ENCODE peak calls at places on chromosome 2, in eight cellular contexts. One of them, this sample, is unnamed.

GRCh38 chr2:1816414-1816911 is 72.1 kb upstream of the PXDN start:
- DNase-seq in mucosa of descending colon: no peak
- DNase-seq in Peyer's patch: no peak
- DNase-seq in gastrocnemius medialis: no peak
- DNase-seq in neural progenitor cell: no peak
- DNase-seq in prostate gland: peak; percentile 57
- DNase-seq in heart right ventricle: no peak
- DNase-seq in endodermal cell: no peak
- DNase-seq in this sample: no peak

GRCh38 chr2:181393472-181393871 is 63.7 kb upstream of the ITGA4 start:
- DNase-seq in Peyer's patch: no peak
- DNase-seq in gastrocnemius medialis: no peak
- DNase-seq in neural progenitor cell: no peak
- DNase-seq in heart right ventricle: no peak
- DNase-seq in prostate gland: no peak
- DNase-seq in mucosa of descending colon: no peak
- DNase-seq in endodermal cell: no peak
- DNase-seq in this sample: no peak

GRCh38 chr2:73821227-73821626 is 7.5 kb upstream of the STAMBP start:
- DNase-seq in heart right ventricle: no peak
- DNase-seq in neural progenitor cell: no peak
- DNase-seq in mucosa of descending colon: no peak
- DNase-seq in gastrocnemius medialis: no peak
- DNase-seq in Peyer's patch: no peak
- DNase-seq in endodermal cell: no peak
- DNase-seq in prostate gland: no peak
- DNase-seq in this sample: no peak

GRCh38 chr2:230932556-230933511 is 7.8 kb upstream of the GPR55 start:
- DNase-seq in prostate gland: no peak
- DNase-seq in endodermal cell: peak; percentile 71
- DNase-seq in mucosa of descending colon: no peak
- DNase-seq in neural progenitor cell: no peak
- DNase-seq in Peyer's patch: no peak
- DNase-seq in gastrocnemius medialis: peak; percentile 32
- DNase-seq in heart right ventricle: peak; percentile 53
- DNase-seq in this sample: no peak

GRCh38 chr2:64839844-64840243 is 149.4 kb upstream of the SLC1A4 start:
- DNase-seq in mucosa of descending colon: no peak
- DNase-seq in gastrocnemius medialis: no peak
- DNase-seq in Peyer's patch: peak; percentile 71
- DNase-seq in prostate gland: no peak
- DNase-seq in neural progenitor cell: no peak
- DNase-seq in heart right ventricle: no peak
- DNase-seq in endodermal cell: no peak
- DNase-seq in this sample: no peak

GRCh38 chr2:80340022-80340421 is 35.5 kb upstream of the LRRTM1 start:
- DNase-seq in Peyer's patch: no peak
- DNase-seq in endodermal cell: no peak
- DNase-seq in gastrocnemius medialis: no peak
- DNase-seq in neural progenitor cell: no peak
- DNase-seq in prostate gland: no peak
- DNase-seq in heart right ventricle: no peak
- DNase-seq in mucosa of descending colon: no peak
- DNase-seq in this sample: no peak

GRCh38 chr2:148875387-148876051 is 492 bp downstream of the KIF5C start:
- DNase-seq in mucosa of descending colon: peak; percentile 48
- DNase-seq in endodermal cell: peak; percentile 52
- DNase-seq in heart right ventricle: no peak
- DNase-seq in Peyer's patch: no peak
- DNase-seq in gastrocnemius medialis: no peak
- DNase-seq in prostate gland: no peak
- DNase-seq in neural progenitor cell: no peak
- DNase-seq in this sample: no peak

GRCh38 chr2:126720647-126721046 is 64.7 kb downstream of the GYPC start:
- DNase-seq in neural progenitor cell: no peak
- DNase-seq in Peyer's patch: no peak
- DNase-seq in mucosa of descending colon: no peak
- DNase-seq in endodermal cell: no peak
- DNase-seq in heart right ventricle: no peak
- DNase-seq in gastrocnemius medialis: no peak
- DNase-seq in prostate gland: no peak
- DNase-seq in this sample: no peak

GRCh38 chr2:241635756-241636155 is 1.2 kb downstream of the THAP4 start:
- DNase-seq in prostate gland: no peak
- DNase-seq in endodermal cell: no peak
- DNase-seq in Peyer's patch: no peak
- DNase-seq in heart right ventricle: no peak
- DNase-seq in gastrocnemius medialis: no peak
- DNase-seq in neural progenitor cell: no peak
- DNase-seq in mucosa of descending colon: no peak
- DNase-seq in this sample: no peak

GRCh38 chr2:55923091-55923977 is at the start of gene EFEMP1:
- DNase-seq in Peyer's patch: peak; percentile 56
- DNase-seq in gastrocnemius medialis: peak; percentile 20
- DNase-seq in endodermal cell: peak; percentile 89
- DNase-seq in neural progenitor cell: peak; percentile 90
- DNase-seq in heart right ventricle: peak; percentile 52
- DNase-seq in prostate gland: peak; percentile 77
- DNase-seq in mucosa of descending colon: peak; percentile 57
- DNase-seq in this sample: peak; percentile 57

GRCh38 chr2:108634591-108635160 is 84.6 kb upstream of the RANBP2 start:
- DNase-seq in heart right ventricle: no peak
- DNase-seq in gastrocnemius medialis: no peak
- DNase-seq in prostate gland: no peak
- DNase-seq in endodermal cell: no peak
- DNase-seq in mucosa of descending colon: no peak
- DNase-seq in Peyer's patch: no peak
- DNase-seq in neural progenitor cell: no peak
- DNase-seq in this sample: no peak

GRCh38 chr2:16653799-16654198 is 11.8 kb downstream of the CYRIA start:
- DNase-seq in gastrocnemius medialis: no peak
- DNase-seq in Peyer's patch: peak; percentile 63
- DNase-seq in mucosa of descending colon: no peak
- DNase-seq in heart right ventricle: no peak
- DNase-seq in neural progenitor cell: no peak
- DNase-seq in endodermal cell: peak; percentile 28
- DNase-seq in prostate gland: no peak
- DNase-seq in this sample: no peak

GRCh38 chr2:234607691-234608090 is 110.8 kb upstream of the ARL4C start:
- DNase-seq in prostate gland: no peak
- DNase-seq in endodermal cell: no peak
- DNase-seq in gastrocnemius medialis: no peak
- DNase-seq in neural progenitor cell: no peak
- DNase-seq in Peyer's patch: no peak
- DNase-seq in mucosa of descending colon: no peak
- DNase-seq in heart right ventricle: no peak
- DNase-seq in this sample: no peak

GRCh38 chr2:3785220-3785889 is 82.0 kb downstream of the DCDC2C start:
- DNase-seq in mucosa of descending colon: no peak
- DNase-seq in gastrocnemius medialis: no peak
- DNase-seq in neural progenitor cell: no peak
- DNase-seq in heart right ventricle: no peak
- DNase-seq in prostate gland: no peak
- DNase-seq in Peyer's patch: no peak
- DNase-seq in endodermal cell: peak; percentile 64
- DNase-seq in this sample: no peak

GRCh38 chr2:30218814-30219213 is 12.5 kb upstream of the LBH start:
- DNase-seq in neural progenitor cell: no peak
- DNase-seq in heart right ventricle: no peak
- DNase-seq in endodermal cell: no peak
- DNase-seq in Peyer's patch: no peak
- DNase-seq in prostate gland: no peak
- DNase-seq in gastrocnemius medialis: no peak
- DNase-seq in mucosa of descending colon: no peak
- DNase-seq in this sample: no peak

GRCh38 chr2:127400897-127401756 is 13.4 kb upstream of the MAP3K2 start:
- DNase-seq in prostate gland: no peak
- DNase-seq in Peyer's patch: peak; percentile 93
- DNase-seq in neural progenitor cell: no peak
- DNase-seq in heart right ventricle: no peak
- DNase-seq in mucosa of descending colon: peak; percentile 90
- DNase-seq in endodermal cell: peak; percentile 56
- DNase-seq in gastrocnemius medialis: no peak
- DNase-seq in this sample: no peak

GRCh38 chr2:120958623-120959366 is 223.1 kb downstream of the GLI2 start:
- DNase-seq in Peyer's patch: no peak
- DNase-seq in neural progenitor cell: peak; percentile 82
- DNase-seq in prostate gland: no peak
- DNase-seq in gastrocnemius medialis: no peak
- DNase-seq in mucosa of descending colon: no peak
- DNase-seq in heart right ventricle: no peak
- DNase-seq in endodermal cell: peak; percentile 94
- DNase-seq in this sample: no peak

GRCh38 chr2:74778381-74779371 is 55.3 kb upstream of the HK2 start:
- DNase-seq in neural progenitor cell: peak; percentile 87
- DNase-seq in mucosa of descending colon: no peak
- DNase-seq in gastrocnemius medialis: no peak
- DNase-seq in heart right ventricle: no peak
- DNase-seq in Peyer's patch: no peak
- DNase-seq in endodermal cell: peak; percentile 89
- DNase-seq in prostate gland: no peak
- DNase-seq in this sample: no peak

GRCh38 chr2:64768426-64769033 is 114.8 kb upstream of the SERTAD2 start:
- DNase-seq in neural progenitor cell: no peak
- DNase-seq in mucosa of descending colon: no peak
- DNase-seq in gastrocnemius medialis: no peak
- DNase-seq in endodermal cell: no peak
- DNase-seq in Peyer's patch: no peak
- DNase-seq in prostate gland: peak; percentile 29
- DNase-seq in heart right ventricle: no peak
- DNase-seq in this sample: no peak

GRCh38 chr2:121564905-121565304 is 34.2 kb downstream of the RNU4ATAC start:
- DNase-seq in gastrocnemius medialis: no peak
- DNase-seq in heart right ventricle: no peak
- DNase-seq in endodermal cell: no peak
- DNase-seq in prostate gland: no peak
- DNase-seq in Peyer's patch: no peak
- DNase-seq in neural progenitor cell: no peak
- DNase-seq in mucosa of descending colon: no peak
- DNase-seq in this sample: no peak

GRCh38 chr2:10228611-10229365 is 73.9 kb upstream of the HPCAL1 start:
- DNase-seq in Peyer's patch: peak; percentile 80
- DNase-seq in neural progenitor cell: peak; percentile 6
- DNase-seq in endodermal cell: peak; percentile 54
- DNase-seq in mucosa of descending colon: peak; percentile 68
- DNase-seq in prostate gland: peak; percentile 17
- DNase-seq in heart right ventricle: no peak
- DNase-seq in gastrocnemius medialis: no peak
- DNase-seq in this sample: peak; percentile 50

GRCh38 chr2:237341872-237342271 is 72.1 kb downstream of the COL6A3 start:
- DNase-seq in neural progenitor cell: no peak
- DNase-seq in Peyer's patch: no peak
- DNase-seq in gastrocnemius medialis: peak; percentile 24
- DNase-seq in endodermal cell: no peak
- DNase-seq in mucosa of descending colon: no peak
- DNase-seq in heart right ventricle: no peak
- DNase-seq in prostate gland: no peak
- DNase-seq in this sample: no peak

GRCh38 chr2:237337586-237337985 is 76.4 kb downstream of the COL6A3 start:
- DNase-seq in gastrocnemius medialis: no peak
- DNase-seq in heart right ventricle: no peak
- DNase-seq in mucosa of descending colon: no peak
- DNase-seq in Peyer's patch: no peak
- DNase-seq in endodermal cell: no peak
- DNase-seq in neural progenitor cell: no peak
- DNase-seq in prostate gland: no peak
- DNase-seq in this sample: no peak

GRCh38 chr2:237330539-237330938 is 83.4 kb downstream of the COL6A3 start:
- DNase-seq in prostate gland: no peak
- DNase-seq in mucosa of descending colon: no peak
- DNase-seq in endodermal cell: no peak
- DNase-seq in gastrocnemius medialis: no peak
- DNase-seq in neural progenitor cell: no peak
- DNase-seq in Peyer's patch: no peak
- DNase-seq in heart right ventricle: no peak
- DNase-seq in this sample: no peak

GRCh38 chr2:237333748-237334147 is 80.2 kb downstream of the COL6A3 start:
- DNase-seq in gastrocnemius medialis: no peak
- DNase-seq in neural progenitor cell: no peak
- DNase-seq in heart right ventricle: no peak
- DNase-seq in mucosa of descending colon: no peak
- DNase-seq in prostate gland: no peak
- DNase-seq in Peyer's patch: no peak
- DNase-seq in endodermal cell: no peak
- DNase-seq in this sample: no peak

GRCh38 chr2:237336131-237336530 is 77.8 kb downstream of the COL6A3 start:
- DNase-seq in Peyer's patch: no peak
- DNase-seq in prostate gland: no peak
- DNase-seq in neural progenitor cell: peak; percentile 21
- DNase-seq in endodermal cell: no peak
- DNase-seq in mucosa of descending colon: no peak
- DNase-seq in heart right ventricle: no peak
- DNase-seq in gastrocnemius medialis: no peak
- DNase-seq in this sample: no peak
- H3K36me3 ChIP-seq in Peyer's patch: peaks cover 25% of the 10 kb centered on the region
- H3K36me3 ChIP-seq in prostate gland: no peaks in the 10 kb centered on the region
- H3K36me3 ChIP-seq in neural progenitor cell: no peaks in the 10 kb centered on the region
- H3K36me3 ChIP-seq in endodermal cell: no peaks in the 10 kb centered on the region
- H3K36me3 ChIP-seq in mucosa of descending colon: no peaks in the 10 kb centered on the region
- H3K36me3 ChIP-seq in heart right ventricle: no peaks in the 10 kb centered on the region
- H3K36me3 ChIP-seq in gastrocnemius medialis: no peaks in the 10 kb centered on the region
- H3K36me3 ChIP-seq in this sample: no peaks in the 10 kb centered on the region

GRCh38 chr2:27038631-27039339 is 6.0 kb downstream of the TMEM214 start:
- DNase-seq in Peyer's patch: no peak
- DNase-seq in mucosa of descending colon: no peak
- DNase-seq in neural progenitor cell: no peak
- DNase-seq in heart right ventricle: no peak
- DNase-seq in gastrocnemius medialis: no peak
- DNase-seq in prostate gland: no peak
- DNase-seq in endodermal cell: no peak
- DNase-seq in this sample: no peak
- H3K36me3 ChIP-seq in Peyer's patch: peaks cover 70% of the 10 kb centered on the region
- H3K36me3 ChIP-seq in mucosa of descending colon: peaks cover 20% of the 10 kb centered on the region
- H3K36me3 ChIP-seq in neural progenitor cell: no peaks in the 10 kb centered on the region
- H3K36me3 ChIP-seq in heart right ventricle: peaks cover 22% of the 10 kb centered on the region
- H3K36me3 ChIP-seq in gastrocnemius medialis: peaks cover 69% of the 10 kb centered on the region
- H3K36me3 ChIP-seq in prostate gland: peaks cover 47% of the 10 kb centered on the region
- H3K36me3 ChIP-seq in endodermal cell: peaks cover 65% of the 10 kb centered on the region
- H3K36me3 ChIP-seq in this sample: peaks cover 15% of the 10 kb centered on the region

DNA sequence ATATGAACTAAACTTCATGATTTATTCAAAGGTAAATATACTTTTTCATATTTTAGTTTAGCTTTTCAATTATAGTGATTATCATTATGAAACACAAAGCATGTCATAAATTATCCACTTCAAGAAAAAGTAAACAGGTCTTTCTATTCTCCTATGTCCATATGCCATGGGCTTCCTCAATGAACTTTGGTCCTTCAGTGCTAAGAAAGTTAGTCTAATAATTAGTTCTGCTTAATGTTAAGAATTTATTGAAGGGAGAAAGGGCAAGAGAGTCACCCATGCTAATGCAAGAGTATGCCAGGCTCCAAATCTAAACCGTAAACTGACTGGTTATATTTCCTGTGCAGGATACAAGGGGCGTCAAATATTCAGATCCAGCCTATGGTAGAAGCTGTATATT is 96.1 kb downstream of the GORASP2 start:
- DNase-seq in gastrocnemius medialis: no peak
- DNase-seq in neural progenitor cell: no peak
- DNase-seq in endodermal cell: no peak
- DNase-seq in heart right ventricle: no peak
- DNase-seq in Peyer's patch: no peak
- DNase-seq in mucosa of descending colon: no peak
- DNase-seq in prostate gland: no peak
- DNase-seq in this sample: no peak
- H3K36me3 ChIP-seq in gastrocnemius medialis: peaks cover 4% of the 10 kb centered on the region
- H3K36me3 ChIP-seq in neural progenitor cell: peaks cover 5% of the 10 kb centered on the region
- H3K36me3 ChIP-seq in endodermal cell: peaks cover 75% of the 10 kb centered on the region
- H3K36me3 ChIP-seq in heart right ventricle: no peaks in the 10 kb centered on the region
- H3K36me3 ChIP-seq in Peyer's patch: peaks cover 11% of the 10 kb centered on the region
- H3K36me3 ChIP-seq in mucosa of descending colon: no peaks in the 10 kb centered on the region
- H3K36me3 ChIP-seq in prostate gland: no peaks in the 10 kb centered on the region
- H3K36me3 ChIP-seq in this sample: no peaks in the 10 kb centered on the region

GRCh38 chr2:85650456-85650855 is 17.5 kb downstream of the SFTPB start:
- DNase-seq in prostate gland: no peak
- DNase-seq in Peyer's patch: no peak
- DNase-seq in neural progenitor cell: no peak
- DNase-seq in endodermal cell: no peak
- DNase-seq in mucosa of descending colon: no peak
- DNase-seq in gastrocnemius medialis: no peak
- DNase-seq in heart right ventricle: no peak
- DNase-seq in this sample: no peak
- H3K36me3 ChIP-seq in prostate gland: peaks cover 3% of the 10 kb centered on the region
- H3K36me3 ChIP-seq in Peyer's patch: peaks cover 90% of the 10 kb centered on the region
- H3K36me3 ChIP-seq in neural progenitor cell: peaks cover 3% of the 10 kb centered on the region
- H3K36me3 ChIP-seq in endodermal cell: peaks cover 81% of the 10 kb centered on the region
- H3K36me3 ChIP-seq in mucosa of descending colon: no peaks in the 10 kb centered on the region
- H3K36me3 ChIP-seq in gastrocnemius medialis: peaks cover 76% of the 10 kb centered on the region
- H3K36me3 ChIP-seq in heart right ventricle: no peaks in the 10 kb centered on the region
- H3K36me3 ChIP-seq in this sample: peaks cover 47% of the 10 kb centered on the region

This sample was measured in pancreas.